ENCODE peak calls at places on chromosomes 5 and 9, in five cellular contexts. J is NAMALWA; I is stimulated activated naive CD8-positive, alpha-beta T cell treated with anti-CD3 and anti-CD28 coated beads, Interleukin-15, amount 100 ng/mL, for 72 hours; R is GM04504; P is OCI-LY7. Q is an unnamed sample.

GRCh38 chr5:172412724-172413260 is 41.5 kb downstream of the SH3PXD2B start:
- DNase-seq in J (no peak), I (peak), R (peak), P (no peak), Q (peak)

GRCh38 chr5:82183828-82184227 is 94.3 kb downstream of the RPS23 start:
- DNase-seq in J (no peak), I (no peak), R (no peak), P (no peak), Q (peak)

GRCh38 chr5:177507165-177507564 is 2.5 kb downstream of the DOK3 start:
- DNase-seq in J (peak), I (no peak), R (no peak), P (peak), Q (peak)

GRCh38 chr5:72908666-72909065 is 47.2 kb upstream of the FCHO2 start:
- DNase-seq in J (no peak), I (no peak), R (peak), P (no peak), Q (no peak)

GRCh38 chr5:114883675-114884074 is 286.0 kb downstream of the TRIM36 start:
- DNase-seq in J (no peak), I (no peak), R (no peak), P (no peak), Q (no peak)

GRCh38 chr5:76402880-76403712 is at the start of gene IQGAP2:
- DNase-seq in J (peak), I (peak), R (no peak), P (peak), Q (peak)

GRCh38 chr9:126406075-126406675 is 79.5 kb downstream of the MVB12B start:
- DNase-seq in J (no peak), I (no peak), R (peak), P (no peak), Q (no peak)

GRCh38 chr5:181223041-181223728 is at the start of gene TRIM41:
- DNase-seq in J (peak), I (peak), R (peak), P (peak), Q (peak)

GRCh38 chr5:150458819-150459557 is 9.4 kb upstream of the RPS14 start:
- DNase-seq in J (peak), I (peak), R (peak), P (peak), Q (peak)

GRCh38 chr5:138467711-138468132 is 2.4 kb downstream of the EGR1 start:
- DNase-seq in J (no peak), I (no peak), R (peak), P (no peak), Q (no peak)

GRCh38 chr9:366620-367019 is 152.0 kb downstream of the DOCK8 start:
- DNase-seq in J (no peak), I (no peak), R (no peak), P (no peak), Q (no peak)

GRCh38 chr5:14870347-14871083 is 1.1 kb downstream of the ANKH start:
- DNase-seq in J (peak), I (peak), R (no peak), P (peak), Q (peak)

GRCh38 chr5:10454591-10455272 is 13.1 kb downstream of the ROPN1L start:
- DNase-seq in J (no peak), I (no peak), R (peak), P (no peak), Q (no peak)

GRCh38 chr9:37574241-37574721 is 1.9 kb downstream of the FBXO10 start:
- DNase-seq in J (no peak), I (no peak), R (no peak), P (no peak), Q (no peak)

GRCh38 chr5:616342-617039 is 4.4 kb downstream of the CEP72 start:
- DNase-seq in J (no peak), I (no peak), R (no peak), P (no peak), Q (peak)

GRCh38 chr5:33379757-33380156 is 61.0 kb upstream of the TARS1 start:
- DNase-seq in J (peak), I (no peak), R (no peak), P (peak), Q (peak)

GRCh38 chr9:94097788-94098413 is 13.6 kb downstream of the PTPDC1 start:
- DNase-seq in J (no peak), I (no peak), R (peak), P (no peak), Q (no peak)

GRCh38 chr5:16888694-16889124 is 47.4 kb downstream of the MYO10 start:
- DNase-seq in J (no peak), I (no peak), R (no peak), P (no peak), Q (no peak)

GRCh38 chr5:173581408-173582197 is 34.8 kb downstream of the BOD1 start:
- DNase-seq in J (peak), I (peak), R (no peak), P (peak), Q (peak)

GRCh38 chr5:36198281-36198680 is 43.4 kb downstream of the NADK2 start:
- DNase-seq in J (no peak), I (no peak), R (no peak), P (no peak), Q (no peak)

GRCh38 chr5:133370904-133371303 is 241.4 kb downstream of the FSTL4 start:
- DNase-seq in J (no peak), I (no peak), R (no peak), P (no peak), Q (no peak)

GRCh38 chr5:67695369-67695768 is 498.8 kb upstream of the CD180 start:
- DNase-seq in J (no peak), I (no peak), R (no peak), P (no peak), Q (no peak)

GRCh38 chr9:85740821-85741111 is 988 bp downstream of the AGTPBP1 start:
- DNase-seq in J (peak), I (no peak), R (no peak), P (no peak), Q (peak)

GRCh38 chr5:169131944-169132343 is 169.0 kb downstream of the SLIT3 start:
- DNase-seq in J (no peak), I (no peak), R (no peak), P (no peak), Q (no peak)

GRCh38 chr5:126188804-126189203 is 234.4 kb upstream of the GRAMD2B start:
- DNase-seq in J (no peak), I (no peak), R (no peak), P (no peak), Q (no peak)

GRCh38 chr9:95491543-95492330 is 25.0 kb downstream of the PTCH1 start:
- DNase-seq in J (no peak), I (no peak), R (no peak), P (peak), Q (no peak)

GRCh38 chr9:132190966-132191365 is 29.1 kb downstream of the NTNG2 start:
- DNase-seq in J (no peak), I (no peak), R (no peak), P (no peak), Q (no peak)

GRCh38 chr9:121107041-121107440 is 32.3 kb downstream of the CNTRL start:
- DNase-seq in J (peak), I (no peak), R (no peak), P (peak), Q (peak)

GRCh38 chr5:130289132-130290088 is 385.1 kb downstream of the CHSY3 start:
- DNase-seq in J (no peak), I (no peak), R (peak), P (no peak), Q (no peak)

GRCh38 chr5:6722015-6722414 is 8.8 kb downstream of the TENT4A start:
- DNase-seq in J (peak), I (no peak), R (no peak), P (peak), Q (no peak)

GRCh38 chr5:176774216-176775171 is 35.9 kb upstream of the UNC5A start:
- DNase-seq in J (no peak), I (no peak), R (no peak), P (no peak), Q (no peak)

GRCh38 chr5:133232011-133232410 is 180.2 kb downstream of the HSPA4 start:
- DNase-seq in J (no peak), I (no peak), R (no peak), P (no peak), Q (no peak)

GRCh38 chr5:135177591-135177990 is 143.6 kb upstream of the PITX1 start:
- DNase-seq in J (no peak), I (no peak), R (no peak), P (peak), Q (no peak)

Q was measured in NB4.